ENCODE peak calls at places on chromosomes 11 and 22, in nine cellular contexts. T, X, K, H, V, J, G, W and C are unnamed samples. For H3K4me1, the result is how much of the 10 kb centered on the place peaks cover.

GRCh38 chr11:128544625-128545024 is 42.7 kb downstream of the ETS1 start:
- DNase-seq in T (no peak), X (no peak), K (no peak), H (no peak), V (no peak), J (no peak), G (peak), W (no peak), C (peak)

GRCh38 chr11:30760341-30760740 is 174.2 kb upstream of the MPPED2 start:
- DNase-seq in T (no peak), X (no peak), K (no peak), H (no peak), V (no peak), J (no peak), G (no peak), W (no peak), C (no peak)

GRCh38 chr11:22828373-22828772 is 1.2 kb downstream of the SVIP start:
- DNase-seq in T (no peak), X (no peak), K (no peak), H (no peak), V (no peak), J (no peak), G (no peak), W (no peak), C (no peak)

GRCh38 chr22:27213766-27214581 is 556.6 kb downstream of the MIAT start:
- DNase-seq in T (peak), X (no peak), K (no peak), H (peak), V (peak), J (no peak), G (peak), W (no peak), C (no peak)

GRCh38 chr11:76251223-76251575 is 44.9 kb upstream of the WNT11 start:
- DNase-seq in T (no peak), X (no peak), K (no peak), H (no peak), V (no peak), J (no peak), G (no peak), W (no peak), C (no peak)

GRCh38 chr11:73439002-73439843 is 63.0 kb downstream of the RELT start:
- DNase-seq in T (no peak), X (no peak), K (no peak), H (no peak), V (no peak), J (no peak), G (no peak), W (no peak), C (no peak)

GRCh38 chr11:36498721-36499120 is 11.4 kb downstream of the TRAF6 start:
- DNase-seq in T (no peak), X (no peak), K (no peak), H (no peak), V (no peak), J (no peak), G (no peak), W (no peak), C (no peak)

GRCh38 chr11:105609832-105610781 is at the start of gene GRIA4:
- DNase-seq in T (peak), X (peak), K (peak), H (peak), V (peak), J (no peak), G (peak), W (no peak), C (no peak)

GRCh38 chr22:26047920-26048319 is 121.3 kb upstream of the SEZ6L start:
- DNase-seq in T (no peak), X (no peak), K (no peak), H (no peak), V (no peak), J (no peak), G (no peak), W (no peak), C (no peak)

GRCh38 chr11:120914021-120914420 is 109.9 kb upstream of the TBCEL start:
- DNase-seq in T (no peak), X (no peak), K (no peak), H (no peak), V (no peak), J (no peak), G (no peak), W (no peak), C (no peak)

GRCh38 chr11:120912504-120912903 is 111.4 kb upstream of the TBCEL start:
- DNase-seq in T (no peak), X (peak), K (no peak), H (no peak), V (no peak), J (no peak), G (peak), W (peak), C (no peak)

GRCh38 chr11:120912915-120913314 is 111.0 kb upstream of the TBCEL start:
- DNase-seq in T (no peak), X (no peak), K (no peak), H (no peak), V (no peak), J (no peak), G (no peak), W (no peak), C (no peak)

GRCh38 chr11:120909676-120910215 is 114.2 kb upstream of the TBCEL start:
- DNase-seq in T (no peak), X (no peak), K (no peak), H (no peak), V (no peak), J (no peak), G (no peak), W (no peak), C (no peak)

GRCh38 chr11:120911943-120912342 is 112.0 kb upstream of the TBCEL start:
- DNase-seq in T (no peak), X (no peak), K (no peak), H (no peak), V (no peak), J (no peak), G (no peak), W (no peak), C (no peak)
- H3K4me1 ChIP-seq in T (under half), X (under half), K (under half), H (under half), V (under half), J (under half), G (under half), W (under half), C (under half)

GRCh38 chr11:2214527-2215229 is 43.1 kb upstream of the TH start:
- DNase-seq in T (no peak), X (peak), K (no peak), H (peak), V (no peak), J (peak), G (no peak), W (no peak), C (peak)
- H3K4me1 ChIP-seq in T (under half), X (under half), K (under half), H (under half), V (under half), J (under half), G (under half), W (under half), C (under half)

DNA sequence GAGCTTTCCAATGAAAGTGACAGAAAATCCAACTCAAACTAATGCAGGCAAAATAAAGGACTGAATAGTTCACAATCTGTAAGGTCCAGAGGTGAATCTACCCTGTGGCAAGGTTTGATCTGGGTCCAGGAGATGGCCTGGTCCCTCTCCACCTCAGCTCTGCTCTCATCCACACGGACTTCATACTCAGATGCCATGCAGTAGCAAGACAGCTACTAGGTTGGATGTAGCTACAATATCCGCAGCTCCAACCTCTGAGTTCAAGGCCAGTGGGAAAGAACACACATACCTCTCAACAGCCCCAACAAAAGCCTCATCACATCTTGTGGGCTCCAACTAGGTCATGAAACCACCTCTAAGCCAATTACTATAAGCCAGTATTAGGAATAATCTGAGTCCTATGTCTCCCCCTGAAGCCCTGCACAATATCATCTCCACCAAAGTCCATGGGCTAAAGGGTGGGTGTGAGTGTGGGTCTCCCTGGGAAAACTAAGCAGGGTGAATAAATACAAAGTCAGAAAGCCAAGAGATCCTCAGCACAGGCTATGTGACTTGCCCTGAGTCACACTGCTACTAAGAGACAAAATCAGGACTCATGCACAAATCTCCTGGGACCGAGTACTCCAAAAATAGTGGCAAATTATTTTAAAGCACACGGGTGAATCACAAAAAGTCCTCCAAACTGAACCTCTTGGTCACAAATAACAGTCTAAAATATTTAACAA is 78.8 kb downstream of the LARGE1 start:
- DNase-seq in T (no peak), X (no peak), K (no peak), H (no peak), V (no peak), J (no peak), G (no peak), W (no peak), C (no peak)
- H3K4me1 ChIP-seq in T (under half), X (under half), K (under half), H (under half), V (under half), J (under half), G (under half), W (under half), C (under half)

GRCh38 chr22:40385041-40385782 is 14.8 kb downstream of the SGSM3 start:
- DNase-seq in T (no peak), X (no peak), K (no peak), H (no peak), V (no peak), J (no peak), G (no peak), W (no peak), C (no peak)
- H3K4me1 ChIP-seq in T (under half), X (under half), K (under half), H (under half), V (under half), J (under half), G (under half), W (under half), C (under half)

GRCh38 chr22:46536559-46537220 is 730 bp downstream of the CELSR1 start:
- DNase-seq in T (no peak), X (no peak), K (no peak), H (no peak), V (no peak), J (no peak), G (no peak), W (no peak), C (no peak)
- H3K4me1 ChIP-seq in T (under half), X (under half), K (under half), H (under half), V (under half), J (under half), G (under half), W (under half), C (under half)

GRCh38 chr11:115222218-115222862 is 281.9 kb downstream of the CADM1 start:
- DNase-seq in T (no peak), X (no peak), K (no peak), H (no peak), V (no peak), J (no peak), G (peak), W (no peak), C (no peak)

GRCh38 chr11:115220881-115221280 is 283.3 kb downstream of the CADM1 start:
- DNase-seq in T (no peak), X (no peak), K (no peak), H (no peak), V (no peak), J (no peak), G (no peak), W (no peak), C (no peak)

GRCh38 chr11:115220423-115220822 is 283.8 kb downstream of the CADM1 start:
- DNase-seq in T (no peak), X (no peak), K (no peak), H (no peak), V (no peak), J (no peak), G (no peak), W (no peak), C (no peak)

GRCh38 chr11:115222863-115223530 is 281.2 kb downstream of the CADM1 start:
- DNase-seq in T (no peak), X (no peak), K (no peak), H (no peak), V (no peak), J (no peak), G (no peak), W (no peak), C (no peak)

GRCh38 chr11:115221461-115222069 is 282.6 kb downstream of the CADM1 start:
- DNase-seq in T (no peak), X (no peak), K (no peak), H (no peak), V (no peak), J (no peak), G (no peak), W (no peak), C (no peak)
- H3K4me1 ChIP-seq in T (under half), X (under half), K (under half), H (under half), V (under half), J (under half), G (under half), W (under half), C (under half)

DNA sequence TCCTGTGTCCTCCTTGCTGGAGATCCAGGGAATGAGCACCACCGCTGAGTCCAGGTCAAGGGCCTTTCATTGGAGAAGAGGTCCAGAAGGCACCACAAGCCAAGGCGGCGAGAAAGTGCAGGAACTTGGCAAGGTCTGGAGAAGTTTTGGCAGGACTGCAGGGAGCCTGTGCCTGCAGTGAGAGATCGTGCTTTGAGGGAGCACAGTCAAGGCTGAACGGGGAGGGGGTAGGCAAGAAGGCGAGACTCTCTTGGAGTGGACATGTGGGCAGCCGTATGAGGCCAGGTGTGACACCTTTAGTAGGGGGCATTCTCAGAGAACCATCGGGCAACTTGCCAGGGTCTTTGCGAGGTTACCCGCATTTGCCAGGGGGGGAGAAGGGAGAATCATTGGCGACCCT is 30.5 kb downstream of the LRRC10B start:
- DNase-seq in T (no peak), X (no peak), K (no peak), H (no peak), V (no peak), J (no peak), G (no peak), W (no peak), C (no peak)
- H3K4me1 ChIP-seq in T (under half), X (under half), K (under half), H (under half), V (under half), J (under half), G (under half), W (under half), C (under half)

DNA sequence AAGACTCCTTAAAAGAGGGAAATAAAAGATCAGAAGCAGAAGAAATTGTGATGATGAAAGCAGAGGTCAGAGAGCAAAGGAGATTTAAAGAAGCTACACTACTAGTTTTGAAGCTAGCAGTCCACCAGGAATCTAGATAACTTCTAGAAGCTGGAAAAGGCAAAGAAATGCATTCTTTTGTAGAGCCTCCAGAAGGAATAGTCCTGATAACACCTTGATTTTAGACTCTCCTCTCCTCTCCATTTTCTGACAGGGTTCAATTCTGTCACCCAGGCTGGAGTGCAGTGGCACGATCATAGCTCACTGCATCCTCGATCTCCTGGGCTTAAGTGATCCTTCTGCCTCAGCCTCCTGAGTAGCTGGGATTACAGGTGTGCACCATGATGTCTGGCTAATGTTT is 1187.3 kb upstream of the CNTN5 start:
- DNase-seq in T (no peak), X (no peak), K (no peak), H (no peak), V (no peak), J (no peak), G (no peak), W (no peak), C (no peak)
- H3K4me1 ChIP-seq in T (under half), X (under half), K (under half), H (under half), V (under half), J (under half), G (under half), W (under half), C (under half)